ENCODE peak calls at places on chromosomes 3 and 15, in four cellular contexts. N, U, J and Y are unnamed samples.

GRCh38 chr15:77588126-77588525 is 44.6 kb downstream of the LINGO1 start:
- DNase-seq in N (no peak), U (no peak), J (no peak), Y (no peak)

GRCh38 chr3:131501949-131502348 is 822 bp downstream of the MRPL3 start:
- DNase-seq in N (no peak), U (no peak), J (no peak), Y (no peak)

GRCh38 chr3:126180477-126181397 is at the start of gene ALDH1L1:
- DNase-seq in N (peak), U (peak), J (no peak), Y (no peak)

GRCh38 chr15:41891226-41891625 is 2.6 kb downstream of the SPTBN5 start:
- DNase-seq in N (no peak), U (no peak), J (no peak), Y (no peak)

GRCh38 chr3:55409802-55410201 is 77.3 kb downstream of the WNT5A start:
- DNase-seq in N (no peak), U (no peak), J (no peak), Y (no peak)

GRCh38 chr3:141735176-141735575 is 2.9 kb upstream of the RNF7 start:
- DNase-seq in N (no peak), U (no peak), J (no peak), Y (no peak)

GRCh38 chr3:40719660-40720287 is 195.0 kb downstream of the ZNF621 start:
- DNase-seq in N (peak), U (peak), J (peak), Y (no peak)

GRCh38 chr15:59456114-59456513 is 18.1 kb downstream of the FAM81A start:
- DNase-seq in N (no peak), U (no peak), J (no peak), Y (no peak)

GRCh38 chr3:169661567-169662214 is 1.8 kb downstream of the MECOM start:
- DNase-seq in N (peak), U (no peak), J (peak), Y (no peak)

GRCh38 chr3:67704322-67704721 is 49.9 kb upstream of the SUCLG2 start:
- DNase-seq in N (no peak), U (no peak), J (no peak), Y (no peak)

GRCh38 chr3:26106119-26106690 is 316.3 kb downstream of the OXSM start:
- DNase-seq in N (no peak), U (no peak), J (no peak), Y (no peak)

GRCh38 chr3:36679384-36680200 is 84.8 kb downstream of the DCLK3 start:
- DNase-seq in N (no peak), U (no peak), J (peak), Y (no peak)

GRCh38 chr3:8458235-8458634 is 43.4 kb upstream of the LMCD1 start:
- DNase-seq in N (no peak), U (no peak), J (no peak), Y (no peak)

GRCh38 chr3:125356140-125357026 is 18.7 kb downstream of the ZNF148 start:
- DNase-seq in N (no peak), U (no peak), J (no peak), Y (no peak)

GRCh38 chr15:31484986-31485385 is 158.4 kb downstream of the KLF13 start:
- DNase-seq in N (no peak), U (peak), J (no peak), Y (no peak)

GRCh38 chr15:57510647-57511046 is 81.1 kb upstream of the MYZAP start:
- DNase-seq in N (no peak), U (no peak), J (no peak), Y (no peak)

GRCh38 chr15:40320931-40321371 is 2.5 kb upstream of the INAFM2 start:
- DNase-seq in N (no peak), U (peak), J (peak), Y (no peak)

GRCh38 chr3:106337116-106337515 is 468.3 kb upstream of the CBLB start:
- DNase-seq in N (no peak), U (no peak), J (no peak), Y (no peak)

GRCh38 chr3:120432105-120432860 is 18.5 kb downstream of the FSTL1 start:
- DNase-seq in N (no peak), U (no peak), J (peak), Y (no peak)

GRCh38 chr15:77483426-77483825 is 62.7 kb downstream of the HMG20A start:
- DNase-seq in N (peak), U (no peak), J (no peak), Y (no peak)

GRCh38 chr3:30231277-30232141 is 374.9 kb upstream of the TGFBR2 start:
- DNase-seq in N (no peak), U (no peak), J (no peak), Y (no peak)

GRCh38 chr3:133535971-133536634 is 37.4 kb upstream of the CDV3 start:
- DNase-seq in N (no peak), U (peak), J (peak), Y (no peak)

GRCh38 chr15:79010278-79010677 is 65.4 kb upstream of the CTSH start:
- DNase-seq in N (no peak), U (no peak), J (no peak), Y (no peak)

GRCh38 chr3:190617185-190617584 is 103.3 kb downstream of the IL1RAP start:
- DNase-seq in N (no peak), U (no peak), J (peak), Y (no peak)

GRCh38 chr3:37768107-37768809 is 93.4 kb upstream of the CTDSPL start:
- DNase-seq in N (no peak), U (no peak), J (peak), Y (no peak)

GRCh38 chr3:10228248-10228950 is 19.9 kb upstream of the TATDN2 start:
- DNase-seq in N (no peak), U (no peak), J (no peak), Y (no peak)

GRCh38 chr15:82047493-82048446 is 2.0 kb upstream of the MEX3B start:
- DNase-seq in N (no peak), U (peak), J (no peak), Y (no peak)

GRCh38 chr3:175146258-175146657 is 287.1 kb downstream of the NAALADL2 start:
- DNase-seq in N (no peak), U (no peak), J (no peak), Y (no peak)

GRCh38 chr3:99838755-99839154 is 21.1 kb downstream of the CMSS1 start:
- DNase-seq in N (no peak), U (no peak), J (no peak), Y (no peak)
- TF ChIP-seq POLR2A in N (no peak), U (no peak), J (no peak), Y (no peak)

GRCh38 chr3:184361932-184362667 is 590 bp downstream of the POLR2H start:
- DNase-seq in N (peak), U (peak), J (peak), Y (no peak)
- TF ChIP-seq POLR2A in N (no peak), U (no peak), J (peak), Y (no peak)

DNA sequence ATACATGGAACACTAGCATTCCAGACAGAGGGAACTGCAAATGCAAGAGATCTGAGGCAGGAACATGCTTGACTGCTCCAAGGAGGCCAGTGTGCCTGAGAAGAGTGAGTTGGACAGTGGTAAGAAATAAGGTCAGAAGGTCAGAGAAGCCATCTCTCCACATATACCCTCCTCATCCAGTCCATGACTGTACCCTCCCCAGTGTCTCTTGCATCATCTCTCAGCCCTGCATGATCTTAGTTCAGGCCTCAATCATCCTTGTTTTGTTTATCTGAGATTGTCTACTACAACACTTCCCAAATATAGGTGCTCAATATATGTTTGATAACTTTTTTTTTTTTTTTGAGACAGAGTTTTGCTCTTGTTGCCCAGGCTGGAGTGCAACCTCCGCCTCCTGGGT is 5.5 kb upstream of the RSL24D1 start:
- DNase-seq in N (no peak), U (no peak), J (no peak), Y (no peak)
- TF ChIP-seq POLR2A in N (no peak), U (no peak), J (no peak), Y (no peak)

GRCh38 chr3:115146418-115147328 is at the start of gene ZBTB20:
- DNase-seq in N (peak), U (peak), J (peak), Y (peak)
- TF ChIP-seq POLR2A in N (peak), U (no peak), J (peak), Y (peak)

GRCh38 chr3:103048371-103048722 is 613.5 kb downstream of the ZPLD1 start:
- DNase-seq in N (no peak), U (no peak), J (no peak), Y (no peak)
- TF ChIP-seq POLR2A in N (no peak), U (no peak), J (no peak), Y (no peak)